ENCODE peak calls at places on chromosomes 1 and 21, in nine cellular contexts. One of them, this sample, is unnamed.

GRCh38 chr1:110513511-110513910 is 5.5 kb downstream of the KCNA10 start:
- DNase-seq in brain microvascular endothelial cell: no peak
- DNase-seq in GM03348: no peak
- DNase-seq in activated CD4-positive, alpha-beta T cell treated with anti-CD3 and anti-CD28 coated beads for 24 hours: no peak
- DNase-seq in NCI-H1092: no peak
- DNase-seq in ELR: peak
- DNase-seq in NCI-H1694 treated with DMSO at 0.1 percent for 48 hours: peak
- DNase-seq in 8988T: no peak
- DNase-seq in stimulated activated CD8-positive, alpha-beta memory T cell treated with anti-CD3 and anti-CD28 coated beads, Interleukin-4, amount 100 ng/mL, for 4 hours: no peak
- DNase-seq in this sample: no peak

GRCh38 chr1:56803561-56804156 is 15.5 kb downstream of the FYB2 start:
- DNase-seq in brain microvascular endothelial cell: no peak
- DNase-seq in GM03348: peak
- DNase-seq in activated CD4-positive, alpha-beta T cell treated with anti-CD3 and anti-CD28 coated beads for 24 hours: no peak
- DNase-seq in NCI-H1092: no peak
- DNase-seq in ELR: peak
- DNase-seq in NCI-H1694 treated with DMSO at 0.1 percent for 48 hours: peak
- DNase-seq in 8988T: no peak
- DNase-seq in stimulated activated CD8-positive, alpha-beta memory T cell treated with anti-CD3 and anti-CD28 coated beads, Interleukin-4, amount 100 ng/mL, for 4 hours: no peak
- DNase-seq in this sample: no peak

GRCh38 chr21:40120944-40121575 is 253.8 kb downstream of the PCP4 start:
- DNase-seq in brain microvascular endothelial cell: no peak
- DNase-seq in GM03348: no peak
- DNase-seq in activated CD4-positive, alpha-beta T cell treated with anti-CD3 and anti-CD28 coated beads for 24 hours: no peak
- DNase-seq in NCI-H1092: peak
- DNase-seq in ELR: peak
- DNase-seq in NCI-H1694 treated with DMSO at 0.1 percent for 48 hours: peak
- DNase-seq in 8988T: no peak
- DNase-seq in stimulated activated CD8-positive, alpha-beta memory T cell treated with anti-CD3 and anti-CD28 coated beads, Interleukin-4, amount 100 ng/mL, for 4 hours: no peak
- DNase-seq in this sample: peak

GRCh38 chr1:39576016-39576657 is 453 bp downstream of the PABPC4 start:
- DNase-seq in brain microvascular endothelial cell: no peak
- DNase-seq in GM03348: peak
- DNase-seq in activated CD4-positive, alpha-beta T cell treated with anti-CD3 and anti-CD28 coated beads for 24 hours: peak
- DNase-seq in NCI-H1092: peak
- DNase-seq in ELR: no peak
- DNase-seq in NCI-H1694 treated with DMSO at 0.1 percent for 48 hours: peak
- DNase-seq in 8988T: no peak
- DNase-seq in stimulated activated CD8-positive, alpha-beta memory T cell treated with anti-CD3 and anti-CD28 coated beads, Interleukin-4, amount 100 ng/mL, for 4 hours: no peak
- DNase-seq in this sample: no peak

GRCh38 chr21:45873418-45873817 is 108.2 kb upstream of the COL6A1 start:
- DNase-seq in brain microvascular endothelial cell: no peak
- DNase-seq in GM03348: no peak
- DNase-seq in activated CD4-positive, alpha-beta T cell treated with anti-CD3 and anti-CD28 coated beads for 24 hours: no peak
- DNase-seq in NCI-H1092: peak
- DNase-seq in ELR: no peak
- DNase-seq in NCI-H1694 treated with DMSO at 0.1 percent for 48 hours: no peak
- DNase-seq in 8988T: no peak
- DNase-seq in stimulated activated CD8-positive, alpha-beta memory T cell treated with anti-CD3 and anti-CD28 coated beads, Interleukin-4, amount 100 ng/mL, for 4 hours: no peak
- DNase-seq in this sample: no peak

GRCh38 chr1:109623601-109624161 is 4.0 kb downstream of the AMPD2 start:
- DNase-seq in brain microvascular endothelial cell: no peak
- DNase-seq in GM03348: peak
- DNase-seq in activated CD4-positive, alpha-beta T cell treated with anti-CD3 and anti-CD28 coated beads for 24 hours: no peak
- DNase-seq in NCI-H1092: no peak
- DNase-seq in ELR: no peak
- DNase-seq in NCI-H1694 treated with DMSO at 0.1 percent for 48 hours: no peak
- DNase-seq in 8988T: peak
- DNase-seq in stimulated activated CD8-positive, alpha-beta memory T cell treated with anti-CD3 and anti-CD28 coated beads, Interleukin-4, amount 100 ng/mL, for 4 hours: no peak
- DNase-seq in this sample: no peak

GRCh38 chr1:10514490-10515235 is 39.9 kb downstream of the PEX14 start:
- DNase-seq in brain microvascular endothelial cell: peak
- DNase-seq in GM03348: peak
- DNase-seq in activated CD4-positive, alpha-beta T cell treated with anti-CD3 and anti-CD28 coated beads for 24 hours: no peak
- DNase-seq in NCI-H1092: peak
- DNase-seq in ELR: peak
- DNase-seq in NCI-H1694 treated with DMSO at 0.1 percent for 48 hours: peak
- DNase-seq in 8988T: no peak
- DNase-seq in stimulated activated CD8-positive, alpha-beta memory T cell treated with anti-CD3 and anti-CD28 coated beads, Interleukin-4, amount 100 ng/mL, for 4 hours: no peak
- DNase-seq in this sample: no peak

GRCh38 chr1:192892934-192893333 is 84.1 kb downstream of the RGS2 start:
- DNase-seq in brain microvascular endothelial cell: no peak
- DNase-seq in GM03348: no peak
- DNase-seq in activated CD4-positive, alpha-beta T cell treated with anti-CD3 and anti-CD28 coated beads for 24 hours: no peak
- DNase-seq in NCI-H1092: no peak
- DNase-seq in ELR: no peak
- DNase-seq in NCI-H1694 treated with DMSO at 0.1 percent for 48 hours: no peak
- DNase-seq in 8988T: no peak
- DNase-seq in stimulated activated CD8-positive, alpha-beta memory T cell treated with anti-CD3 and anti-CD28 coated beads, Interleukin-4, amount 100 ng/mL, for 4 hours: no peak
- DNase-seq in this sample: no peak